ENCODE peak calls at places on chromosomes 2 and 18, in eight cellular contexts. E, L, D, T, A, C, X and Z are unnamed samples.

GRCh38 chr18:23658296-23658695 is 4.4 kb downstream of the ANKRD29 start:
- DNase-seq in E (no peak), L (no peak), D (no peak), T (peak), A (peak), C (no peak), X (no peak), Z (no peak)

GRCh38 chr2:103008586-103008985 is 246.8 kb downstream of the TMEM182 start:
- DNase-seq in E (no peak), L (no peak), D (no peak), T (no peak), A (no peak), C (no peak), X (no peak), Z (no peak)

GRCh38 chr2:220043155-220043992 is 415.9 kb downstream of the SLC4A3 start:
- DNase-seq in E (no peak), L (no peak), D (no peak), T (peak), A (peak), C (no peak), X (no peak), Z (no peak)

GRCh38 chr2:20200697-20201555 is 24.0 kb downstream of the SDC1 start:
- DNase-seq in E (no peak), L (no peak), D (no peak), T (no peak), A (no peak), C (no peak), X (no peak), Z (no peak)

GRCh38 chr2:165825041-165825440 is 31.0 kb upstream of the GALNT3 start:
- DNase-seq in E (peak), L (no peak), D (no peak), T (no peak), A (peak), C (no peak), X (no peak), Z (no peak)

GRCh38 chr18:59047321-59047991 is 92.2 kb upstream of the SEC11C start:
- DNase-seq in E (no peak), L (no peak), D (no peak), T (no peak), A (no peak), C (no peak), X (no peak), Z (no peak)

GRCh38 chr18:11009869-11010268 is 139.5 kb downstream of the PIEZO2 start:
- DNase-seq in E (no peak), L (no peak), D (no peak), T (no peak), A (no peak), C (no peak), X (no peak), Z (no peak)

GRCh38 chr2:107669335-107669734 is 157.4 kb upstream of the RGPD4 start:
- DNase-seq in E (no peak), L (no peak), D (no peak), T (peak), A (peak), C (no peak), X (no peak), Z (no peak)

GRCh38 chr2:32977228-32977758 is 30.5 kb downstream of the LTBP1 start:
- DNase-seq in E (no peak), L (no peak), D (no peak), T (no peak), A (peak), C (no peak), X (peak), Z (no peak)

GRCh38 chr18:37393221-37393828 is 172.3 kb downstream of the CELF4 start:
- DNase-seq in E (no peak), L (no peak), D (peak), T (no peak), A (no peak), C (peak), X (no peak), Z (no peak)

GRCh38 chr2:15791294-15791693 is 149.1 kb upstream of the MYCN start:
- DNase-seq in E (no peak), L (no peak), D (no peak), T (no peak), A (no peak), C (no peak), X (no peak), Z (no peak)

GRCh38 chr2:181741756-181742155 is 61.4 kb upstream of the NEUROD1 start:
- DNase-seq in E (no peak), L (no peak), D (no peak), T (no peak), A (peak), C (no peak), X (peak), Z (no peak)

GRCh38 chr2:164890533-164890932 is 48.9 kb upstream of the COBLL1 start:
- DNase-seq in E (no peak), L (no peak), D (no peak), T (no peak), A (peak), C (no peak), X (no peak), Z (no peak)

GRCh38 chr2:28009732-28010131 is 119.2 kb downstream of the BABAM2 start:
- DNase-seq in E (no peak), L (no peak), D (no peak), T (peak), A (no peak), C (no peak), X (no peak), Z (no peak)

GRCh38 chr2:189254268-189254883 is 74.8 kb upstream of the COL5A2 start:
- DNase-seq in E (no peak), L (no peak), D (peak), T (no peak), A (peak), C (peak), X (no peak), Z (peak)

GRCh38 chr2:34419856-34420255 is 820.8 kb upstream of the FAM98A start:
- DNase-seq in E (no peak), L (no peak), D (no peak), T (no peak), A (peak), C (no peak), X (no peak), Z (no peak)

GRCh38 chr18:79849328-79850207 is 51.8 kb downstream of the KCNG2 start:
- DNase-seq in E (no peak), L (no peak), D (no peak), T (no peak), A (no peak), C (no peak), X (no peak), Z (peak)

GRCh38 chr2:16330571-16331351 is 334.9 kb downstream of the CYRIA start:
- DNase-seq in E (no peak), L (no peak), D (no peak), T (no peak), A (peak), C (no peak), X (no peak), Z (no peak)

GRCh38 chr2:11466307-11467125 is 555 bp upstream of the E2F6 start:
- DNase-seq in E (no peak), L (no peak), D (no peak), T (no peak), A (no peak), C (no peak), X (no peak), Z (no peak)

GRCh38 chr18:22468554-22468891 is 50.8 kb upstream of the CTAGE1 start:
- DNase-seq in E (no peak), L (no peak), D (no peak), T (no peak), A (no peak), C (no peak), X (no peak), Z (no peak)

GRCh38 chr2:145284551-145284950 is 764.6 kb upstream of the ZEB2 start:
- DNase-seq in E (no peak), L (no peak), D (peak), T (no peak), A (no peak), C (no peak), X (no peak), Z (no peak)

GRCh38 chr2:101440127-101440738 is 34.7 kb downstream of the RFX8 start:
- DNase-seq in E (no peak), L (no peak), D (no peak), T (no peak), A (peak), C (no peak), X (no peak), Z (no peak)

GRCh38 chr18:58942486-58942885 is 77.8 kb downstream of the ZNF532 start:
- DNase-seq in E (no peak), L (no peak), D (no peak), T (no peak), A (peak), C (no peak), X (peak), Z (no peak)

GRCh38 chr2:172698041-172698863 is 37.4 kb upstream of the RAPGEF4 start:
- DNase-seq in E (no peak), L (no peak), D (no peak), T (peak), A (peak), C (no peak), X (peak), Z (no peak)

GRCh38 chr2:206920310-206920709 is 19.0 kb upstream of the CPO start:
- DNase-seq in E (no peak), L (no peak), D (no peak), T (no peak), A (no peak), C (no peak), X (no peak), Z (no peak)

GRCh38 chr18:52348209-52348608 is 8.2 kb downstream of the DCC start:
- DNase-seq in E (no peak), L (no peak), D (no peak), T (peak), A (peak), C (no peak), X (peak), Z (no peak)

GRCh38 chr2:111022630-111023029 is 98.1 kb upstream of the BCL2L11 start:
- DNase-seq in E (no peak), L (no peak), D (no peak), T (no peak), A (no peak), C (no peak), X (no peak), Z (no peak)

GRCh38 chr18:31241900-31242409 is 76.0 kb upstream of the DSG1 start:
- DNase-seq in E (no peak), L (no peak), D (no peak), T (peak), A (peak), C (no peak), X (peak), Z (no peak)

GRCh38 chr2:150013011-150013410 is 425.4 kb upstream of the MMADHC start:
- DNase-seq in E (no peak), L (no peak), D (no peak), T (no peak), A (no peak), C (no peak), X (no peak), Z (no peak)

GRCh38 chr2:131050896-131051295 is 42.4 kb downstream of the FAM168B start:
- DNase-seq in E (no peak), L (no peak), D (no peak), T (no peak), A (no peak), C (no peak), X (no peak), Z (no peak)

GRCh38 chr18:36441426-36441870 is 143.9 kb downstream of the FHOD3 start:
- DNase-seq in E (no peak), L (no peak), D (peak), T (peak), A (no peak), C (no peak), X (no peak), Z (no peak)

GRCh38 chr2:200199576-200200263 is 106.8 kb upstream of the SPATS2L start:
- DNase-seq in E (no peak), L (no peak), D (no peak), T (no peak), A (peak), C (no peak), X (no peak), Z (no peak)

GRCh38 chr18:77551055-77551454 is 301.4 kb downstream of the GALR1 start:
- DNase-seq in E (no peak), L (no peak), D (no peak), T (no peak), A (no peak), C (no peak), X (no peak), Z (no peak)

GRCh38 chr2:45649855-45650806 is 1.3 kb upstream of the PRKCE start:
- DNase-seq in E (no peak), L (peak), D (peak), T (peak), A (peak), C (peak), X (peak), Z (peak)

GRCh38 chr2:136693966-136694365 is 71.4 kb upstream of the THSD7B start:
- DNase-seq in E (no peak), L (no peak), D (no peak), T (no peak), A (no peak), C (no peak), X (no peak), Z (no peak)

GRCh38 chr18:31321719-31322118 is 3.8 kb downstream of the DSG1 start:
- DNase-seq in E (no peak), L (no peak), D (no peak), T (no peak), A (peak), C (no peak), X (no peak), Z (no peak)

GRCh38 chr2:241852981-241853631 is 5.6 kb downstream of the PDCD1 start:
- DNase-seq in E (no peak), L (no peak), D (peak), T (no peak), A (no peak), C (no peak), X (no peak), Z (peak)